ENCODE peak calls at places on chromosomes 6 and 20, in seven cellular contexts. One of them, this sample, is unnamed.

GRCh38 chr6:170445487-170445886 is 107.6 kb downstream of the PSMB1 start:
- DNase-seq in stimulated activated CD4-positive, alpha-beta T cell treated with anti-CD3 and anti-CD28 coated beads, Interleukin-4, amount 100 ng/mL, for 24 hours: no peak
- DNase-seq in Calu3: no peak
- DNase-seq in GM03348: no peak
- DNase-seq in amniotic stem cell: no peak
- DNase-seq in activated T-helper 1 cell treated with anti-CD3 and anti-CD28 coated beads, Interleukin-2, amount 50 U/mL, for 16 hours: no peak
- DNase-seq in Daoy: no peak
- DNase-seq in this sample: no peak

GRCh38 chr20:21191839-21192238 is 66.0 kb downstream of the KIZ start:
- DNase-seq in stimulated activated CD4-positive, alpha-beta T cell treated with anti-CD3 and anti-CD28 coated beads, Interleukin-4, amount 100 ng/mL, for 24 hours: no peak
- DNase-seq in Calu3: no peak
- DNase-seq in Daoy: no peak
- DNase-seq in amniotic stem cell: no peak
- DNase-seq in activated T-helper 1 cell treated with anti-CD3 and anti-CD28 coated beads, Interleukin-2, amount 50 U/mL, for 16 hours: no peak
- DNase-seq in GM03348: no peak
- DNase-seq in this sample: no peak

GRCh38 chr6:42720739-42721138 is 1.7 kb downstream of the PRPH2 start:
- DNase-seq in Calu3: no peak
- DNase-seq in Daoy: peak; percentile 52
- DNase-seq in amniotic stem cell: no peak
- DNase-seq in activated T-helper 1 cell treated with anti-CD3 and anti-CD28 coated beads, Interleukin-2, amount 50 U/mL, for 16 hours: no peak
- DNase-seq in GM03348: no peak
- DNase-seq in stimulated activated CD4-positive, alpha-beta T cell treated with anti-CD3 and anti-CD28 coated beads, Interleukin-4, amount 100 ng/mL, for 24 hours: no peak
- DNase-seq in this sample: no peak

GRCh38 chr6:1697688-1698351 is 88.1 kb downstream of the FOXC1 start:
- DNase-seq in Daoy: no peak
- DNase-seq in GM03348: no peak
- DNase-seq in activated T-helper 1 cell treated with anti-CD3 and anti-CD28 coated beads, Interleukin-2, amount 50 U/mL, for 16 hours: no peak
- DNase-seq in Calu3: no peak
- DNase-seq in amniotic stem cell: no peak
- DNase-seq in stimulated activated CD4-positive, alpha-beta T cell treated with anti-CD3 and anti-CD28 coated beads, Interleukin-4, amount 100 ng/mL, for 24 hours: no peak
- DNase-seq in this sample: no peak

GRCh38 chr6:169420912-169421543 is 167.4 kb upstream of the THBS2 start:
- DNase-seq in amniotic stem cell: no peak
- DNase-seq in GM03348: no peak
- DNase-seq in Calu3: no peak
- DNase-seq in activated T-helper 1 cell treated with anti-CD3 and anti-CD28 coated beads, Interleukin-2, amount 50 U/mL, for 16 hours: no peak
- DNase-seq in stimulated activated CD4-positive, alpha-beta T cell treated with anti-CD3 and anti-CD28 coated beads, Interleukin-4, amount 100 ng/mL, for 24 hours: peak; percentile 9
- DNase-seq in Daoy: no peak
- DNase-seq in this sample: peak; percentile 23

GRCh38 chr6:142523485-142523884 is 221.7 kb downstream of the ADGRG6 start:
- DNase-seq in amniotic stem cell: no peak
- DNase-seq in Daoy: no peak
- DNase-seq in activated T-helper 1 cell treated with anti-CD3 and anti-CD28 coated beads, Interleukin-2, amount 50 U/mL, for 16 hours: no peak
- DNase-seq in Calu3: no peak
- DNase-seq in GM03348: no peak
- DNase-seq in stimulated activated CD4-positive, alpha-beta T cell treated with anti-CD3 and anti-CD28 coated beads, Interleukin-4, amount 100 ng/mL, for 24 hours: no peak
- DNase-seq in this sample: no peak

GRCh38 chr20:34922654-34923381 is 32.8 kb downstream of the GSS start:
- DNase-seq in Calu3: peak; percentile 63
- DNase-seq in stimulated activated CD4-positive, alpha-beta T cell treated with anti-CD3 and anti-CD28 coated beads, Interleukin-4, amount 100 ng/mL, for 24 hours: no peak
- DNase-seq in Daoy: peak; percentile 33
- DNase-seq in amniotic stem cell: peak; percentile 68
- DNase-seq in activated T-helper 1 cell treated with anti-CD3 and anti-CD28 coated beads, Interleukin-2, amount 50 U/mL, for 16 hours: no peak
- DNase-seq in GM03348: peak; percentile 90
- DNase-seq in this sample: peak; percentile 75

GRCh38 chr6:110315856-110316398 is 42.2 kb downstream of the METTL24 start:
- DNase-seq in Daoy: peak; percentile 43
- DNase-seq in stimulated activated CD4-positive, alpha-beta T cell treated with anti-CD3 and anti-CD28 coated beads, Interleukin-4, amount 100 ng/mL, for 24 hours: no peak
- DNase-seq in Calu3: no peak
- DNase-seq in GM03348: no peak
- DNase-seq in activated T-helper 1 cell treated with anti-CD3 and anti-CD28 coated beads, Interleukin-2, amount 50 U/mL, for 16 hours: no peak
- DNase-seq in amniotic stem cell: no peak
- DNase-seq in this sample: no peak

GRCh38 chr20:45970646-45971424 is 1.2 kb downstream of the ZNF335 start:
- DNase-seq in Daoy: no peak
- DNase-seq in GM03348: peak; percentile 59
- DNase-seq in amniotic stem cell: no peak
- DNase-seq in activated T-helper 1 cell treated with anti-CD3 and anti-CD28 coated beads, Interleukin-2, amount 50 U/mL, for 16 hours: no peak
- DNase-seq in stimulated activated CD4-positive, alpha-beta T cell treated with anti-CD3 and anti-CD28 coated beads, Interleukin-4, amount 100 ng/mL, for 24 hours: peak; percentile 25
- DNase-seq in Calu3: peak; percentile 33
- DNase-seq in this sample: peak; percentile 11

GRCh38 chr6:39048481-39049399 is at the start of gene GLP1R:
- DNase-seq in activated T-helper 1 cell treated with anti-CD3 and anti-CD28 coated beads, Interleukin-2, amount 50 U/mL, for 16 hours: no peak
- DNase-seq in GM03348: no peak
- DNase-seq in stimulated activated CD4-positive, alpha-beta T cell treated with anti-CD3 and anti-CD28 coated beads, Interleukin-4, amount 100 ng/mL, for 24 hours: no peak
- DNase-seq in Daoy: peak; percentile 29
- DNase-seq in amniotic stem cell: no peak
- DNase-seq in Calu3: peak; percentile 66
- DNase-seq in this sample: no peak

GRCh38 chr20:63873477-63873971 is 8.5 kb downstream of the TPD52L2 start:
- DNase-seq in GM03348: peak; percentile 65
- DNase-seq in amniotic stem cell: no peak
- DNase-seq in activated T-helper 1 cell treated with anti-CD3 and anti-CD28 coated beads, Interleukin-2, amount 50 U/mL, for 16 hours: no peak
- DNase-seq in Daoy: peak; percentile 77
- DNase-seq in stimulated activated CD4-positive, alpha-beta T cell treated with anti-CD3 and anti-CD28 coated beads, Interleukin-4, amount 100 ng/mL, for 24 hours: peak; percentile 64
- DNase-seq in Calu3: no peak
- DNase-seq in this sample: peak; percentile 76

GRCh38 chr6:39073471-39074355 is 25.1 kb downstream of the GLP1R start:
- DNase-seq in stimulated activated CD4-positive, alpha-beta T cell treated with anti-CD3 and anti-CD28 coated beads, Interleukin-4, amount 100 ng/mL, for 24 hours: no peak
- DNase-seq in amniotic stem cell: no peak
- DNase-seq in activated T-helper 1 cell treated with anti-CD3 and anti-CD28 coated beads, Interleukin-2, amount 50 U/mL, for 16 hours: no peak
- DNase-seq in GM03348: no peak
- DNase-seq in Daoy: no peak
- DNase-seq in Calu3: no peak
- DNase-seq in this sample: no peak

GRCh38 chr20:24808616-24809015 is 140.5 kb upstream of the CST7 start:
- DNase-seq in GM03348: no peak
- DNase-seq in stimulated activated CD4-positive, alpha-beta T cell treated with anti-CD3 and anti-CD28 coated beads, Interleukin-4, amount 100 ng/mL, for 24 hours: no peak
- DNase-seq in activated T-helper 1 cell treated with anti-CD3 and anti-CD28 coated beads, Interleukin-2, amount 50 U/mL, for 16 hours: no peak
- DNase-seq in amniotic stem cell: no peak
- DNase-seq in Daoy: no peak
- DNase-seq in Calu3: no peak
- DNase-seq in this sample: no peak

GRCh38 chr6:134267917-134268361 is 50.0 kb downstream of the SGK1 start:
- DNase-seq in Daoy: no peak
- DNase-seq in Calu3: no peak
- DNase-seq in activated T-helper 1 cell treated with anti-CD3 and anti-CD28 coated beads, Interleukin-2, amount 50 U/mL, for 16 hours: no peak
- DNase-seq in stimulated activated CD4-positive, alpha-beta T cell treated with anti-CD3 and anti-CD28 coated beads, Interleukin-4, amount 100 ng/mL, for 24 hours: no peak
- DNase-seq in GM03348: no peak
- DNase-seq in amniotic stem cell: no peak
- DNase-seq in this sample: no peak

GRCh38 chr6:68958327-68958726 is 323.2 kb downstream of the ADGRB3 start:
- DNase-seq in Daoy: no peak
- DNase-seq in activated T-helper 1 cell treated with anti-CD3 and anti-CD28 coated beads, Interleukin-2, amount 50 U/mL, for 16 hours: no peak
- DNase-seq in GM03348: peak; percentile 3
- DNase-seq in stimulated activated CD4-positive, alpha-beta T cell treated with anti-CD3 and anti-CD28 coated beads, Interleukin-4, amount 100 ng/mL, for 24 hours: no peak
- DNase-seq in amniotic stem cell: no peak
- DNase-seq in Calu3: no peak
- DNase-seq in this sample: no peak

GRCh38 chr6:14091329-14091978 is 26.1 kb upstream of the CD83 start:
- DNase-seq in amniotic stem cell: no peak
- DNase-seq in activated T-helper 1 cell treated with anti-CD3 and anti-CD28 coated beads, Interleukin-2, amount 50 U/mL, for 16 hours: no peak
- DNase-seq in Calu3: no peak
- DNase-seq in GM03348: no peak
- DNase-seq in stimulated activated CD4-positive, alpha-beta T cell treated with anti-CD3 and anti-CD28 coated beads, Interleukin-4, amount 100 ng/mL, for 24 hours: no peak
- DNase-seq in Daoy: no peak
- DNase-seq in this sample: no peak

GRCh38 chr6:12956991-12957320 is 240.4 kb downstream of the PHACTR1 start:
- DNase-seq in stimulated activated CD4-positive, alpha-beta T cell treated with anti-CD3 and anti-CD28 coated beads, Interleukin-4, amount 100 ng/mL, for 24 hours: no peak
- DNase-seq in GM03348: no peak
- DNase-seq in activated T-helper 1 cell treated with anti-CD3 and anti-CD28 coated beads, Interleukin-2, amount 50 U/mL, for 16 hours: no peak
- DNase-seq in Daoy: no peak
- DNase-seq in amniotic stem cell: peak; percentile 5
- DNase-seq in Calu3: no peak
- DNase-seq in this sample: no peak

GRCh38 chr6:163983601-163984445 is 569.3 kb downstream of the QKI start:
- DNase-seq in Daoy: peak; percentile 42
- DNase-seq in activated T-helper 1 cell treated with anti-CD3 and anti-CD28 coated beads, Interleukin-2, amount 50 U/mL, for 16 hours: no peak
- DNase-seq in stimulated activated CD4-positive, alpha-beta T cell treated with anti-CD3 and anti-CD28 coated beads, Interleukin-4, amount 100 ng/mL, for 24 hours: no peak
- DNase-seq in GM03348: no peak
- DNase-seq in Calu3: no peak
- DNase-seq in amniotic stem cell: no peak
- DNase-seq in this sample: no peak

GRCh38 chr6:155765275-155766194 is 309.9 kb upstream of the NOX3 start:
- DNase-seq in Calu3: no peak
- DNase-seq in amniotic stem cell: no peak
- DNase-seq in activated T-helper 1 cell treated with anti-CD3 and anti-CD28 coated beads, Interleukin-2, amount 50 U/mL, for 16 hours: no peak
- DNase-seq in stimulated activated CD4-positive, alpha-beta T cell treated with anti-CD3 and anti-CD28 coated beads, Interleukin-4, amount 100 ng/mL, for 24 hours: no peak
- DNase-seq in Daoy: no peak
- DNase-seq in GM03348: peak; percentile 50
- DNase-seq in this sample: peak; percentile 65

GRCh38 chr20:44041001-44041400 is 126.3 kb downstream of the TOX2 start:
- DNase-seq in GM03348: no peak
- DNase-seq in stimulated activated CD4-positive, alpha-beta T cell treated with anti-CD3 and anti-CD28 coated beads, Interleukin-4, amount 100 ng/mL, for 24 hours: no peak
- DNase-seq in amniotic stem cell: no peak
- DNase-seq in activated T-helper 1 cell treated with anti-CD3 and anti-CD28 coated beads, Interleukin-2, amount 50 U/mL, for 16 hours: no peak
- DNase-seq in Daoy: no peak
- DNase-seq in Calu3: no peak
- DNase-seq in this sample: no peak

GRCh38 chr6:125099211-125100017 is 54.2 kb upstream of the TPD52L1 start:
- DNase-seq in amniotic stem cell: no peak
- DNase-seq in GM03348: peak; percentile 85
- DNase-seq in activated T-helper 1 cell treated with anti-CD3 and anti-CD28 coated beads, Interleukin-2, amount 50 U/mL, for 16 hours: no peak
- DNase-seq in Daoy: peak; percentile 68
- DNase-seq in stimulated activated CD4-positive, alpha-beta T cell treated with anti-CD3 and anti-CD28 coated beads, Interleukin-4, amount 100 ng/mL, for 24 hours: peak; percentile 5
- DNase-seq in Calu3: peak; percentile 56
- DNase-seq in this sample: peak; percentile 53

GRCh38 chr6:48255094-48255493 is 144.1 kb upstream of the PTCHD4 start:
- DNase-seq in Calu3: no peak
- DNase-seq in activated T-helper 1 cell treated with anti-CD3 and anti-CD28 coated beads, Interleukin-2, amount 50 U/mL, for 16 hours: no peak
- DNase-seq in amniotic stem cell: no peak
- DNase-seq in GM03348: no peak
- DNase-seq in stimulated activated CD4-positive, alpha-beta T cell treated with anti-CD3 and anti-CD28 coated beads, Interleukin-4, amount 100 ng/mL, for 24 hours: no peak
- DNase-seq in Daoy: no peak
- DNase-seq in this sample: no peak

GRCh38 chr6:44284119-44284518 is 13.9 kb downstream of the TMEM151B start:
- DNase-seq in GM03348: no peak
- DNase-seq in Calu3: no peak
- DNase-seq in amniotic stem cell: no peak
- DNase-seq in activated T-helper 1 cell treated with anti-CD3 and anti-CD28 coated beads, Interleukin-2, amount 50 U/mL, for 16 hours: no peak
- DNase-seq in Daoy: no peak
- DNase-seq in stimulated activated CD4-positive, alpha-beta T cell treated with anti-CD3 and anti-CD28 coated beads, Interleukin-4, amount 100 ng/mL, for 24 hours: no peak
- DNase-seq in this sample: no peak

GRCh38 chr20:18831830-18832229 is 18.2 kb downstream of the SCP2D1 start:
- DNase-seq in activated T-helper 1 cell treated with anti-CD3 and anti-CD28 coated beads, Interleukin-2, amount 50 U/mL, for 16 hours: no peak
- DNase-seq in stimulated activated CD4-positive, alpha-beta T cell treated with anti-CD3 and anti-CD28 coated beads, Interleukin-4, amount 100 ng/mL, for 24 hours: no peak
- DNase-seq in Daoy: peak; percentile 13
- DNase-seq in amniotic stem cell: no peak
- DNase-seq in GM03348: peak; percentile 33
- DNase-seq in Calu3: no peak
- DNase-seq in this sample: no peak

GRCh38 chr6:23396934-23397333 is 729.1 kb upstream of the NRSN1 start:
- DNase-seq in GM03348: no peak
- DNase-seq in activated T-helper 1 cell treated with anti-CD3 and anti-CD28 coated beads, Interleukin-2, amount 50 U/mL, for 16 hours: no peak
- DNase-seq in amniotic stem cell: no peak
- DNase-seq in Daoy: no peak
- DNase-seq in Calu3: no peak
- DNase-seq in stimulated activated CD4-positive, alpha-beta T cell treated with anti-CD3 and anti-CD28 coated beads, Interleukin-4, amount 100 ng/mL, for 24 hours: no peak
- DNase-seq in this sample: no peak

This sample was measured in HFFc6.